ENCODE peak calls at places on chromosomes 13 and 19, in eight cellular contexts. One of them, this sample, is unnamed.

GRCh38 chr13:21061077-21061945 is at the start of gene LATS2:
- DNase-seq in transverse colon: peak; percentile 96
- DNase-seq in omental fat pad: peak; percentile 95
- DNase-seq in mucosa of descending colon: peak; percentile 96
- DNase-seq in AG10803: peak; percentile 96
- DNase-seq in progenitor cell of endocrine pancreas: peak; percentile 94
- DNase-seq in neural crest cell: peak; percentile 88
- DNase-seq in PC-9: peak; percentile 78
- DNase-seq in this sample: peak; percentile 63

GRCh38 chr19:4431808-4432674 is 25.6 kb downstream of the UBXN6 start:
- DNase-seq in transverse colon: no peak
- DNase-seq in omental fat pad: no peak
- DNase-seq in mucosa of descending colon: no peak
- DNase-seq in AG10803: no peak
- DNase-seq in progenitor cell of endocrine pancreas: no peak
- DNase-seq in neural crest cell: no peak
- DNase-seq in PC-9: no peak
- DNase-seq in this sample: no peak

GRCh38 chr19:42270346-42271044 is 1.4 kb downstream of the CIC start:
- DNase-seq in transverse colon: peak; percentile 63
- DNase-seq in omental fat pad: no peak
- DNase-seq in mucosa of descending colon: peak; percentile 62
- DNase-seq in AG10803: peak; percentile 91
- DNase-seq in progenitor cell of endocrine pancreas: no peak
- DNase-seq in neural crest cell: no peak
- DNase-seq in PC-9: peak; percentile 59
- DNase-seq in this sample: peak; percentile 36

GRCh38 chr13:81738364-81738763 is 1397.4 kb upstream of the SPRY2 start:
- DNase-seq in transverse colon: no peak
- DNase-seq in omental fat pad: no peak
- DNase-seq in mucosa of descending colon: no peak
- DNase-seq in AG10803: no peak
- DNase-seq in progenitor cell of endocrine pancreas: no peak
- DNase-seq in neural crest cell: no peak
- DNase-seq in PC-9: no peak
- DNase-seq in this sample: no peak

GRCh38 chr13:34028496-34029442 is 210.8 kb downstream of the RFC3 start:
- DNase-seq in transverse colon: no peak
- DNase-seq in omental fat pad: no peak
- DNase-seq in mucosa of descending colon: no peak
- DNase-seq in AG10803: no peak
- DNase-seq in progenitor cell of endocrine pancreas: no peak
- DNase-seq in neural crest cell: no peak
- DNase-seq in PC-9: peak; percentile 44
- DNase-seq in this sample: no peak

GRCh38 chr19:42272989-42273406 is 3.9 kb downstream of the CIC start:
- DNase-seq in transverse colon: no peak
- DNase-seq in omental fat pad: no peak
- DNase-seq in mucosa of descending colon: no peak
- DNase-seq in AG10803: no peak
- DNase-seq in progenitor cell of endocrine pancreas: no peak
- DNase-seq in neural crest cell: no peak
- DNase-seq in PC-9: no peak
- DNase-seq in this sample: no peak

GRCh38 chr19:35793381-35794165 is 18.2 kb downstream of the ARHGAP33 start:
- DNase-seq in transverse colon: no peak
- DNase-seq in omental fat pad: no peak
- DNase-seq in mucosa of descending colon: no peak
- DNase-seq in AG10803: peak; percentile 24
- DNase-seq in progenitor cell of endocrine pancreas: no peak
- DNase-seq in neural crest cell: no peak
- DNase-seq in PC-9: no peak
- DNase-seq in this sample: no peak

GRCh38 chr19:22602631-22603272 is 31.4 kb upstream of the ZNF492 start:
- DNase-seq in transverse colon: no peak
- DNase-seq in omental fat pad: no peak
- DNase-seq in mucosa of descending colon: no peak
- DNase-seq in AG10803: no peak
- DNase-seq in progenitor cell of endocrine pancreas: no peak
- DNase-seq in neural crest cell: no peak
- DNase-seq in PC-9: no peak
- DNase-seq in this sample: no peak

GRCh38 chr13:112724788-112725345 is 35.0 kb downstream of the ATP11A start:
- DNase-seq in transverse colon: no peak
- DNase-seq in omental fat pad: no peak
- DNase-seq in mucosa of descending colon: no peak
- DNase-seq in AG10803: no peak
- DNase-seq in progenitor cell of endocrine pancreas: no peak
- DNase-seq in neural crest cell: no peak
- DNase-seq in PC-9: peak; percentile 81
- DNase-seq in this sample: no peak

GRCh38 chr19:4140237-4140711 is 13.2 kb upstream of the CREB3L3 start:
- DNase-seq in transverse colon: peak; percentile 56
- DNase-seq in omental fat pad: no peak
- DNase-seq in mucosa of descending colon: peak; percentile 58
- DNase-seq in AG10803: peak; percentile 69
- DNase-seq in progenitor cell of endocrine pancreas: no peak
- DNase-seq in neural crest cell: peak; percentile 36
- DNase-seq in PC-9: peak; percentile 45
- DNase-seq in this sample: peak; percentile 23

GRCh38 chr13:93875527-93875926 is 604.0 kb downstream of the DCT start:
- DNase-seq in transverse colon: no peak
- DNase-seq in omental fat pad: no peak
- DNase-seq in mucosa of descending colon: no peak
- DNase-seq in AG10803: peak; percentile 24
- DNase-seq in progenitor cell of endocrine pancreas: no peak
- DNase-seq in neural crest cell: no peak
- DNase-seq in PC-9: no peak
- DNase-seq in this sample: no peak

GRCh38 chr13:41409611-41410010 is 47.7 kb upstream of the RGCC start:
- DNase-seq in transverse colon: no peak
- DNase-seq in omental fat pad: no peak
- DNase-seq in mucosa of descending colon: no peak
- DNase-seq in AG10803: peak; percentile 10
- DNase-seq in progenitor cell of endocrine pancreas: no peak
- DNase-seq in neural crest cell: no peak
- DNase-seq in PC-9: no peak
- DNase-seq in this sample: no peak

GRCh38 chr19:46254776-46255175 is 25.2 kb downstream of the IGFL1 start:
- DNase-seq in transverse colon: no peak
- DNase-seq in omental fat pad: no peak
- DNase-seq in mucosa of descending colon: no peak
- DNase-seq in AG10803: no peak
- DNase-seq in progenitor cell of endocrine pancreas: no peak
- DNase-seq in neural crest cell: no peak
- DNase-seq in PC-9: peak; percentile 93
- DNase-seq in this sample: no peak

GRCh38 chr13:61777281-61777680 is 361.6 kb upstream of the PCDH20 start:
- DNase-seq in transverse colon: no peak
- DNase-seq in omental fat pad: no peak
- DNase-seq in mucosa of descending colon: no peak
- DNase-seq in AG10803: no peak
- DNase-seq in progenitor cell of endocrine pancreas: no peak
- DNase-seq in neural crest cell: no peak
- DNase-seq in PC-9: no peak
- DNase-seq in this sample: no peak

GRCh38 chr13:113110048-113110851 is 4.7 kb downstream of the F7 start:
- DNase-seq in transverse colon: no peak
- DNase-seq in omental fat pad: no peak
- DNase-seq in mucosa of descending colon: no peak
- DNase-seq in AG10803: peak; percentile 8
- DNase-seq in progenitor cell of endocrine pancreas: no peak
- DNase-seq in neural crest cell: no peak
- DNase-seq in PC-9: no peak
- DNase-seq in this sample: no peak

GRCh38 chr19:40191836-40192646 is 815 bp downstream of the MAP3K10 start:
- DNase-seq in transverse colon: peak; percentile 37
- DNase-seq in omental fat pad: no peak
- DNase-seq in mucosa of descending colon: peak; percentile 16
- DNase-seq in AG10803: peak; percentile 20
- DNase-seq in progenitor cell of endocrine pancreas: peak; percentile 48
- DNase-seq in neural crest cell: peak; percentile 37
- DNase-seq in PC-9: no peak
- DNase-seq in this sample: peak; percentile 22

GRCh38 chr13:22298530-22298929 is 627.7 kb downstream of the FGF9 start:
- DNase-seq in transverse colon: no peak
- DNase-seq in omental fat pad: no peak
- DNase-seq in mucosa of descending colon: no peak
- DNase-seq in AG10803: no peak
- DNase-seq in progenitor cell of endocrine pancreas: no peak
- DNase-seq in neural crest cell: no peak
- DNase-seq in PC-9: no peak
- DNase-seq in this sample: no peak
- TF ChIP-seq CTCF in transverse colon: no peak
- TF ChIP-seq CTCF in omental fat pad: no peak
- TF ChIP-seq CTCF in mucosa of descending colon: no peak
- TF ChIP-seq CTCF in AG10803: no peak
- TF ChIP-seq CTCF in progenitor cell of endocrine pancreas: no peak
- TF ChIP-seq CTCF in neural crest cell: no peak
- TF ChIP-seq CTCF in PC-9: no peak
- TF ChIP-seq CTCF in this sample: no peak

DNA sequence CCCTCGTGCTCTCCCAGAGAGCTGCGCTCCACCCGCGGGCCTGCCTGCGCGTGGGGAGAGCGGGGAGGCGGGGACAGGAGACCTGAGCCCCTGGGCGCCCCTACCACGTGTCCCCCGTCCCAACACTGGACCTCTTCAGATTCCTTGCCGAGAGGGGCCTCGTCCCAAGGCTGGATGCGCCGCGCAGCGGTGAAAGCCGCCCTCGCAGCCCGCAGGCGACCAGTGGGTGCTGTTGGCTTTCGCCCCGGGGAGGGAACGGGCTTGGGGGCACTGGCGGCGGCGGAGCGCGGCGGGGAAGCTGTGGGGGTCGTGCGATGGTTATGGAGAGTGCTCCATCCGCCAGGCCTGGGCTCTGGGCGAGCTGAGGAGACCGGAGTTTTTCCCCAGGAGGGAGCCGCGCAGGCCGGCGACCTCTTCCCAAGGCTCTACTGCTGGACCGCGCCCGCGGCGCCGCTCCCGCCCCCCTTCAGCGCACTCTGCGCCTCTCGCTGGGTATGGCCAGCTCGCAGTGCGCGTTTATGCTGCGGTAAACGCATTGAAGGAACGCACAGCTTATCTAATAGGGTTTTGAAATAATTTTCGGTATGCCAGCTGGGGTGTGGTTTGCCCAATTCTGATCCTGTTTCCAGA is 17.2 kb upstream of the RNF17 start:
- DNase-seq in transverse colon: no peak
- DNase-seq in omental fat pad: no peak
- DNase-seq in mucosa of descending colon: no peak
- DNase-seq in AG10803: no peak
- DNase-seq in progenitor cell of endocrine pancreas: peak; percentile 53
- DNase-seq in neural crest cell: peak; percentile 47
- DNase-seq in PC-9: no peak
- DNase-seq in this sample: no peak
- TF ChIP-seq CTCF in transverse colon: no peak
- TF ChIP-seq CTCF in omental fat pad: no peak
- TF ChIP-seq CTCF in mucosa of descending colon: no peak
- TF ChIP-seq CTCF in AG10803: no peak
- TF ChIP-seq CTCF in progenitor cell of endocrine pancreas: peak; percentile 55
- TF ChIP-seq CTCF in neural crest cell: peak; percentile 48
- TF ChIP-seq CTCF in PC-9: no peak
- TF ChIP-seq CTCF in this sample: no peak

GRCh38 chr13:103542648-103543047 is 476.4 kb upstream of the SLC10A2 start:
- DNase-seq in transverse colon: no peak
- DNase-seq in omental fat pad: no peak
- DNase-seq in mucosa of descending colon: no peak
- DNase-seq in AG10803: no peak
- DNase-seq in progenitor cell of endocrine pancreas: no peak
- DNase-seq in neural crest cell: no peak
- DNase-seq in PC-9: no peak
- DNase-seq in this sample: no peak

GRCh38 chr13:103539721-103540120 is 473.5 kb upstream of the SLC10A2 start:
- DNase-seq in transverse colon: no peak
- DNase-seq in omental fat pad: no peak
- DNase-seq in mucosa of descending colon: no peak
- DNase-seq in AG10803: no peak
- DNase-seq in progenitor cell of endocrine pancreas: no peak
- DNase-seq in neural crest cell: no peak
- DNase-seq in PC-9: no peak
- DNase-seq in this sample: no peak

GRCh38 chr13:103539265-103539664 is 473.0 kb upstream of the SLC10A2 start:
- DNase-seq in transverse colon: no peak
- DNase-seq in omental fat pad: no peak
- DNase-seq in mucosa of descending colon: no peak
- DNase-seq in AG10803: no peak
- DNase-seq in progenitor cell of endocrine pancreas: no peak
- DNase-seq in neural crest cell: peak; percentile 9
- DNase-seq in PC-9: no peak
- DNase-seq in this sample: no peak

GRCh38 chr13:103540394-103540793 is 474.2 kb upstream of the SLC10A2 start:
- DNase-seq in transverse colon: no peak
- DNase-seq in omental fat pad: no peak
- DNase-seq in mucosa of descending colon: no peak
- DNase-seq in AG10803: no peak
- DNase-seq in progenitor cell of endocrine pancreas: no peak
- DNase-seq in neural crest cell: no peak
- DNase-seq in PC-9: no peak
- DNase-seq in this sample: no peak

DNA sequence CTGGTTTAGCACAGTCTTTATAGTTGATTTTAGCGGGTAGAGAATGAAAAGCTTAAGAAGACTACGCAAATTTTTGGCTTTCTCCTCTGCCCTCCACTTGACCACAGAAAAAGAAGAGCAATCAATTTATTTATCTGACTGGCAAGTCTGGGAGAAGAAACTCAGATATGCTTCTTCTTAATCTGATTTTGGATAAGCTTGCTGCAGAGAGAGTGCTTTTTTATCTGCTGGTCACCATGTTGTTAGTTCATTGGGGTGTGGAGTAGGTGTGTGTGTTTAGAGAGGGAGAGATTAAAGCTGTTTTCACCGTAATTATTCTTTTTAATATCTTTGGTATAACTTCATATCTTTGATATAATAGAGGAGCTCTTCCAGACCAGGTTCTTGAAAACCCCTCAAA is 471.4 kb upstream of the SLC10A2 start:
- DNase-seq in transverse colon: no peak
- DNase-seq in omental fat pad: no peak
- DNase-seq in mucosa of descending colon: no peak
- DNase-seq in AG10803: no peak
- DNase-seq in progenitor cell of endocrine pancreas: no peak
- DNase-seq in neural crest cell: no peak
- DNase-seq in PC-9: no peak
- DNase-seq in this sample: no peak
- TF ChIP-seq CTCF in transverse colon: no peak
- TF ChIP-seq CTCF in omental fat pad: no peak
- TF ChIP-seq CTCF in mucosa of descending colon: no peak
- TF ChIP-seq CTCF in AG10803: no peak
- TF ChIP-seq CTCF in progenitor cell of endocrine pancreas: no peak
- TF ChIP-seq CTCF in neural crest cell: no peak
- TF ChIP-seq CTCF in PC-9: no peak
- TF ChIP-seq CTCF in this sample: no peak

GRCh38 chr13:58852076-58852475 is 1220.5 kb downstream of the PCDH17 start:
- DNase-seq in transverse colon: no peak
- DNase-seq in omental fat pad: no peak
- DNase-seq in mucosa of descending colon: no peak
- DNase-seq in AG10803: no peak
- DNase-seq in progenitor cell of endocrine pancreas: no peak
- DNase-seq in neural crest cell: no peak
- DNase-seq in PC-9: no peak
- DNase-seq in this sample: no peak

GRCh38 chr13:58858870-58859371 is 1227.4 kb downstream of the PCDH17 start:
- DNase-seq in transverse colon: no peak
- DNase-seq in omental fat pad: no peak
- DNase-seq in mucosa of descending colon: no peak
- DNase-seq in AG10803: no peak
- DNase-seq in progenitor cell of endocrine pancreas: no peak
- DNase-seq in neural crest cell: no peak
- DNase-seq in PC-9: no peak
- DNase-seq in this sample: no peak

GRCh38 chr13:58855283-58855682 is 1223.7 kb downstream of the PCDH17 start:
- DNase-seq in transverse colon: no peak
- DNase-seq in omental fat pad: no peak
- DNase-seq in mucosa of descending colon: no peak
- DNase-seq in AG10803: peak; percentile 12
- DNase-seq in progenitor cell of endocrine pancreas: no peak
- DNase-seq in neural crest cell: no peak
- DNase-seq in PC-9: no peak
- DNase-seq in this sample: no peak
- TF ChIP-seq CTCF in transverse colon: no peak
- TF ChIP-seq CTCF in omental fat pad: no peak
- TF ChIP-seq CTCF in mucosa of descending colon: no peak
- TF ChIP-seq CTCF in AG10803: no peak
- TF ChIP-seq CTCF in progenitor cell of endocrine pancreas: no peak
- TF ChIP-seq CTCF in neural crest cell: no peak
- TF ChIP-seq CTCF in PC-9: no peak
- TF ChIP-seq CTCF in this sample: no peak

This sample was measured in activated B cell treated with CpG ODN at 0.5 μM for 24 hours.